ENCODE peak calls at places on chromosome 7, in four cellular contexts. U is activated naive CD4-positive, alpha-beta T cell treated with anti-CD3 and anti-CD28 coated beads, Interleukin-2, amount 10 ng/mL, durations not matched to agents 7 days and 5 days; F is left cardiac atrium; L is IMR-90. D is an unnamed sample.

GRCh38 chr7:101818699-101819071 is 1.3 kb downstream of the CUX1 start:
- DNase-seq in U (no peak), F (no peak), L (no peak), D (no peak)

GRCh38 chr7:625376-625971 is 101.0 kb upstream of the DNAAF5 start:
- DNase-seq in U (no peak), F (no peak), L (no peak), D (no peak)

GRCh38 chr7:157302314-157302711 is 34.5 kb upstream of the DNAJB6 start:
- DNase-seq in U (peak), F (peak), L (peak), D (peak)

GRCh38 chr7:123666492-123666891 is 10.8 kb downstream of the LMOD2 start:
- DNase-seq in U (no peak), F (no peak), L (no peak), D (no peak)

GRCh38 chr7:70829221-70830059 is 302.5 kb upstream of the GALNT17 start:
- DNase-seq in U (peak), F (peak), L (peak), D (peak)

GRCh38 chr7:42572561-42572960 is 335.6 kb upstream of the GLI3 start:
- DNase-seq in U (no peak), F (no peak), L (no peak), D (no peak)

GRCh38 chr7:23712368-23713284 is 2.6 kb downstream of the STK31 start:
- DNase-seq in U (no peak), F (no peak), L (peak), D (no peak)

GRCh38 chr7:105205592-105206211 is 183.0 kb downstream of the SRPK2 start:
- DNase-seq in U (peak), F (no peak), L (no peak), D (peak)

GRCh38 chr7:135167360-135167759 is 3.1 kb downstream of the CYREN start:
- DNase-seq in U (no peak), F (no peak), L (no peak), D (no peak)

GRCh38 chr7:154587812-154588211 is 415.1 kb downstream of the PAXIP1 start:
- DNase-seq in U (no peak), F (no peak), L (no peak), D (no peak)

GRCh38 chr7:116592445-116592844 is 67.6 kb downstream of the CAV1 start:
- DNase-seq in U (no peak), F (peak), L (no peak), D (no peak)

GRCh38 chr7:54802114-54802513 is 43.1 kb upstream of the SEC61G start:
- DNase-seq in U (no peak), F (no peak), L (no peak), D (no peak)

GRCh38 chr7:85890244-85890811 is 703.5 kb upstream of the SEMA3D start:
- DNase-seq in U (no peak), F (no peak), L (peak), D (no peak)